ENCODE peak calls at places on chromosomes 6 and 20, in six cellular contexts. One of them, this sample, is unnamed.
A peak's percentile ranks its signal among the peaks of the same experiment; 100 is the strongest.

GRCh38 chr6:11096109-11096508 is 2.5 kb downstream of the SMIM13 start:
- DNase-seq in posterior cingulate gyrus: no peak
- DNase-seq in BJ: no peak
- DNase-seq in cardiac fibroblast: peak; percentile 80
- DNase-seq in GM03348: peak; percentile 19
- DNase-seq in upper lobe of right lung: no peak
- DNase-seq in this sample: no peak

GRCh38 chr20:49664914-49665313 is 48.8 kb downstream of the B4GALT5 start:
- DNase-seq in upper lobe of right lung: no peak
- DNase-seq in GM03348: no peak
- DNase-seq in cardiac fibroblast: no peak
- DNase-seq in BJ: no peak
- DNase-seq in posterior cingulate gyrus: no peak
- DNase-seq in this sample: no peak

GRCh38 chr6:52503853-52504777 is 72.7 kb downstream of the TRAM2 start:
- DNase-seq in posterior cingulate gyrus: peak; percentile 82
- DNase-seq in GM03348: peak; percentile 80
- DNase-seq in upper lobe of right lung: peak; percentile 96
- DNase-seq in cardiac fibroblast: peak; percentile 82
- DNase-seq in BJ: no peak
- DNase-seq in this sample: no peak

GRCh38 chr6:157492249-157492648 is 111.3 kb downstream of the ZDHHC14 start:
- DNase-seq in upper lobe of right lung: no peak
- DNase-seq in cardiac fibroblast: no peak
- DNase-seq in BJ: no peak
- DNase-seq in posterior cingulate gyrus: no peak
- DNase-seq in GM03348: no peak
- DNase-seq in this sample: no peak

GRCh38 chr6:121848523-121849255 is 413.2 kb downstream of the GJA1 start:
- DNase-seq in posterior cingulate gyrus: no peak
- DNase-seq in GM03348: peak; percentile 13
- DNase-seq in cardiac fibroblast: no peak
- DNase-seq in upper lobe of right lung: no peak
- DNase-seq in BJ: no peak
- DNase-seq in this sample: no peak

GRCh38 chr6:105515054-105515453 is 112.2 kb upstream of the PREP start:
- DNase-seq in cardiac fibroblast: no peak
- DNase-seq in GM03348: no peak
- DNase-seq in posterior cingulate gyrus: no peak
- DNase-seq in upper lobe of right lung: no peak
- DNase-seq in BJ: no peak
- DNase-seq in this sample: no peak

GRCh38 chr6:163398104-163398503 is 16.4 kb upstream of the QKI start:
- DNase-seq in posterior cingulate gyrus: no peak
- DNase-seq in GM03348: no peak
- DNase-seq in BJ: no peak
- DNase-seq in cardiac fibroblast: no peak
- DNase-seq in upper lobe of right lung: no peak
- DNase-seq in this sample: no peak

GRCh38 chr6:166485651-166486535 is 100.6 kb downstream of the RAMACL start:
- DNase-seq in posterior cingulate gyrus: peak; percentile 62
- DNase-seq in BJ: no peak
- DNase-seq in GM03348: no peak
- DNase-seq in upper lobe of right lung: peak; percentile 54
- DNase-seq in cardiac fibroblast: no peak
- DNase-seq in this sample: no peak

GRCh38 chr6:52509281-52510212 is 67.3 kb downstream of the TRAM2 start:
- DNase-seq in BJ: no peak
- DNase-seq in posterior cingulate gyrus: no peak
- DNase-seq in cardiac fibroblast: peak; percentile 51
- DNase-seq in GM03348: peak; percentile 67
- DNase-seq in upper lobe of right lung: no peak
- DNase-seq in this sample: no peak

GRCh38 chr20:53040678-53041674 is 68.8 kb downstream of the TSHZ2 start:
- DNase-seq in GM03348: peak; percentile 16
- DNase-seq in upper lobe of right lung: no peak
- DNase-seq in posterior cingulate gyrus: no peak
- DNase-seq in cardiac fibroblast: peak; percentile 25
- DNase-seq in BJ: no peak
- DNase-seq in this sample: no peak

GRCh38 chr6:119894801-119895200 is 545.2 kb upstream of the MAN1A1 start:
- DNase-seq in BJ: no peak
- DNase-seq in upper lobe of right lung: no peak
- DNase-seq in cardiac fibroblast: no peak
- DNase-seq in posterior cingulate gyrus: no peak
- DNase-seq in GM03348: no peak
- DNase-seq in this sample: no peak

GRCh38 chr6:14922306-14922705 is 323.6 kb upstream of the JARID2 start:
- DNase-seq in GM03348: no peak
- DNase-seq in BJ: no peak
- DNase-seq in cardiac fibroblast: no peak
- DNase-seq in posterior cingulate gyrus: peak; percentile 87
- DNase-seq in upper lobe of right lung: no peak
- DNase-seq in this sample: no peak

GRCh38 chr6:101114703-101115102 is 233.6 kb upstream of the ASCC3 start:
- DNase-seq in GM03348: peak; percentile 42
- DNase-seq in upper lobe of right lung: no peak
- DNase-seq in posterior cingulate gyrus: no peak
- DNase-seq in BJ: no peak
- DNase-seq in cardiac fibroblast: peak; percentile 63
- DNase-seq in this sample: no peak

This sample was measured in T-helper 9 cell.